ENCODE peak calls at places on chromosome 1, in ten cellular contexts. H is cardiac muscle cell, Z is astrocyte of the spinal cord, J is thoracic aorta, L is kidney epithelial cell, Y is heart left ventricle, K is AG09309, D is Panc1, U is HFF-Myc, N is psoas muscle. O is an unnamed sample.

GRCh38 chr1:168504064-168504837 is 39.5 kb downstream of the XCL2 start:
- DNase-seq in U (no peak), Y (no peak), K (peak), Z (no peak), L (no peak), H (peak), D (no peak), J (peak), N (peak), O (no peak)

GRCh38 chr1:30895942-30896660 is 12.5 kb downstream of the SDC3 start:
- DNase-seq in H (peak), J (no peak), K (no peak), N (no peak), D (no peak), L (no peak), Z (no peak), U (no peak), Y (no peak), O (no peak)

GRCh38 chr1:234433563-234434285 is 45.3 kb downstream of the TARBP1 start:
- DNase-seq in H (peak), N (no peak), L (peak), D (no peak), Y (no peak), Z (peak), U (no peak), J (no peak), K (peak), O (no peak)

GRCh38 chr1:71587961-71588360 is 507.1 kb upstream of the ZRANB2 start:
- DNase-seq in H (peak), N (no peak), J (no peak), K (peak), Z (peak), Y (no peak), L (no peak), U (peak), D (no peak), O (no peak)

GRCh38 chr1:233945979-233946378 is 41.5 kb downstream of the SLC35F3 start:
- DNase-seq in Z (no peak), K (no peak), U (no peak), Y (no peak), D (no peak), N (no peak), H (no peak), J (no peak), L (no peak), O (no peak)

GRCh38 chr1:85612704-85613361 is 32.3 kb downstream of the CCN1 start:
- DNase-seq in Z (peak), U (no peak), H (peak), D (peak), L (peak), J (no peak), Y (no peak), N (no peak), K (peak), O (no peak)

GRCh38 chr1:29682918-29683314 is 446.6 kb downstream of the PTPRU start:
- DNase-seq in K (no peak), U (no peak), Y (no peak), L (no peak), N (no peak), Z (peak), J (no peak), D (no peak), H (peak), O (no peak)

GRCh38 chr1:95340056-95340455 is 106.0 kb downstream of the RWDD3 start:
- DNase-seq in U (no peak), J (no peak), N (no peak), K (no peak), L (no peak), H (no peak), D (no peak), Z (no peak), Y (peak), O (no peak)

GRCh38 chr1:183027791-183028190 is 4.6 kb downstream of the LAMC1 start:
- DNase-seq in D (no peak), N (no peak), Z (no peak), L (no peak), Y (no peak), J (no peak), K (no peak), U (no peak), H (no peak), O (no peak)

GRCh38 chr1:19429611-19430010 is 55.7 kb downstream of the CAPZB start:
- DNase-seq in Z (peak), U (no peak), D (no peak), L (no peak), Y (no peak), H (peak), N (no peak), K (no peak), J (no peak), O (no peak)

GRCh38 chr1:109229531-109230127 is 15.9 kb downstream of the SARS1 start:
- DNase-seq in U (no peak), N (no peak), J (no peak), D (no peak), Z (no peak), K (no peak), L (no peak), Y (no peak), H (no peak), O (peak)

GRCh38 chr1:25673962-25674928 is 57.7 kb downstream of the MAN1C1 start:
- DNase-seq in Z (no peak), K (no peak), N (no peak), U (no peak), D (no peak), L (no peak), H (no peak), Y (no peak), J (no peak), O (no peak)
- TF ChIP-seq CTCF in Z (no peak), K (no peak), N (no peak), U (no peak), D (peak), L (no peak), H (no peak), Y (no peak), J (no peak), O (no peak)

GRCh38 chr1:192477630-192478029 is 97.9 kb upstream of the RGS1 start:
- DNase-seq in Z (peak), N (no peak), D (no peak), Y (no peak), H (peak), U (no peak), K (peak), J (no peak), L (no peak), O (no peak)
- TF ChIP-seq CTCF in Z (peak), N (peak), D (peak), Y (peak), H (peak), U (peak), K (peak), J (peak), L (peak), O (peak)

GRCh38 chr1:213366141-213366831 is 315.2 kb downstream of the RPS6KC1 start:
- DNase-seq in Z (no peak), N (no peak), L (no peak), Y (no peak), D (no peak), K (no peak), U (no peak), H (no peak), J (no peak), O (no peak)
- TF ChIP-seq CTCF in Z (no peak), N (no peak), L (no peak), Y (no peak), D (no peak), K (no peak), U (no peak), H (no peak), J (no peak), O (no peak)

GRCh38 chr1:87151500-87152421 is 176.9 kb upstream of the LMO4 start:
- DNase-seq in Y (peak), H (peak), K (peak), U (no peak), N (peak), J (no peak), Z (peak), D (no peak), L (no peak), O (peak)
- TF ChIP-seq CTCF in Y (peak), H (peak), K (peak), U (no peak), N (peak), J (peak), Z (peak), D (peak), L (peak), O (peak)

O was measured in neural crest cell.